ENCODE peak calls at places on chromosomes 5 and 9, in nine cellular contexts. One of them, this sample, is unnamed.

GRCh38 chr9:121895274-121895835 is 197.8 kb downstream of the TTLL11 start:
- DNase-seq in GDM1: no peak
- DNase-seq in activated CD8-positive, alpha-beta memory T cell treated with anti-CD3 and anti-CD28 coated beads, Interleukin-2, amount 50 U/mL, for 4 hours: no peak
- DNase-seq in HFF-Myc: no peak
- DNase-seq in transverse colon: no peak
- DNase-seq in T-helper 2 cell: peak; percentile 10
- DNase-seq in neural crest cell: no peak
- DNase-seq in EH: no peak
- DNase-seq in AML-193: no peak
- DNase-seq in this sample: no peak

GRCh38 chr9:130839237-130840111 is 4.4 kb downstream of the ABL1 start:
- DNase-seq in GDM1: no peak
- DNase-seq in activated CD8-positive, alpha-beta memory T cell treated with anti-CD3 and anti-CD28 coated beads, Interleukin-2, amount 50 U/mL, for 4 hours: no peak
- DNase-seq in HFF-Myc: no peak
- DNase-seq in transverse colon: no peak
- DNase-seq in T-helper 2 cell: no peak
- DNase-seq in neural crest cell: no peak
- DNase-seq in EH: no peak
- DNase-seq in AML-193: peak; percentile 23
- DNase-seq in this sample: no peak

GRCh38 chr9:100473271-100474081 is 527 bp downstream of the TMEFF1 start:
- DNase-seq in GDM1: no peak
- DNase-seq in activated CD8-positive, alpha-beta memory T cell treated with anti-CD3 and anti-CD28 coated beads, Interleukin-2, amount 50 U/mL, for 4 hours: peak; percentile 25
- DNase-seq in HFF-Myc: no peak
- DNase-seq in transverse colon: peak; percentile 11
- DNase-seq in T-helper 2 cell: peak; percentile 49
- DNase-seq in neural crest cell: peak; percentile 38
- DNase-seq in EH: peak; percentile 52
- DNase-seq in AML-193: peak; percentile 37
- DNase-seq in this sample: no peak

GRCh38 chr9:110110154-110110553 is 97.8 kb downstream of the C9orf152 start:
- DNase-seq in GDM1: no peak
- DNase-seq in activated CD8-positive, alpha-beta memory T cell treated with anti-CD3 and anti-CD28 coated beads, Interleukin-2, amount 50 U/mL, for 4 hours: no peak
- DNase-seq in HFF-Myc: no peak
- DNase-seq in transverse colon: no peak
- DNase-seq in T-helper 2 cell: no peak
- DNase-seq in neural crest cell: no peak
- DNase-seq in EH: no peak
- DNase-seq in AML-193: no peak
- DNase-seq in this sample: no peak

GRCh38 chr5:139862313-139862712 is 66.7 kb downstream of the PSD2 start:
- DNase-seq in GDM1: no peak
- DNase-seq in activated CD8-positive, alpha-beta memory T cell treated with anti-CD3 and anti-CD28 coated beads, Interleukin-2, amount 50 U/mL, for 4 hours: no peak
- DNase-seq in HFF-Myc: peak; percentile 27
- DNase-seq in transverse colon: no peak
- DNase-seq in T-helper 2 cell: no peak
- DNase-seq in neural crest cell: no peak
- DNase-seq in EH: peak; percentile 59
- DNase-seq in AML-193: no peak
- DNase-seq in this sample: no peak

GRCh38 chr9:135224921-135225541 is 137.6 kb downstream of the OLFM1 start:
- DNase-seq in GDM1: no peak
- DNase-seq in activated CD8-positive, alpha-beta memory T cell treated with anti-CD3 and anti-CD28 coated beads, Interleukin-2, amount 50 U/mL, for 4 hours: no peak
- DNase-seq in HFF-Myc: no peak
- DNase-seq in transverse colon: no peak
- DNase-seq in T-helper 2 cell: no peak
- DNase-seq in neural crest cell: no peak
- DNase-seq in EH: no peak
- DNase-seq in AML-193: no peak
- DNase-seq in this sample: no peak

GRCh38 chr5:172773481-172774469 is 2.8 kb upstream of the DUSP1 start:
- DNase-seq in GDM1: no peak
- DNase-seq in activated CD8-positive, alpha-beta memory T cell treated with anti-CD3 and anti-CD28 coated beads, Interleukin-2, amount 50 U/mL, for 4 hours: no peak
- DNase-seq in HFF-Myc: no peak
- DNase-seq in transverse colon: no peak
- DNase-seq in T-helper 2 cell: no peak
- DNase-seq in neural crest cell: no peak
- DNase-seq in EH: peak; percentile 66
- DNase-seq in AML-193: no peak
- DNase-seq in this sample: peak; percentile 77

GRCh38 chr9:133144142-133144886 is 19.4 kb downstream of the GBGT1 start:
- DNase-seq in GDM1: peak; percentile 78
- DNase-seq in activated CD8-positive, alpha-beta memory T cell treated with anti-CD3 and anti-CD28 coated beads, Interleukin-2, amount 50 U/mL, for 4 hours: peak; percentile 86
- DNase-seq in HFF-Myc: no peak
- DNase-seq in transverse colon: peak; percentile 95
- DNase-seq in T-helper 2 cell: peak; percentile 95
- DNase-seq in neural crest cell: peak; percentile 76
- DNase-seq in EH: peak; percentile 71
- DNase-seq in AML-193: peak; percentile 69
- DNase-seq in this sample: peak; percentile 13

GRCh38 chr5:108515706-108516105 is 133.8 kb upstream of the FBXL17 start:
- DNase-seq in GDM1: no peak
- DNase-seq in activated CD8-positive, alpha-beta memory T cell treated with anti-CD3 and anti-CD28 coated beads, Interleukin-2, amount 50 U/mL, for 4 hours: no peak
- DNase-seq in HFF-Myc: no peak
- DNase-seq in transverse colon: no peak
- DNase-seq in T-helper 2 cell: no peak
- DNase-seq in neural crest cell: no peak
- DNase-seq in EH: no peak
- DNase-seq in AML-193: no peak
- DNase-seq in this sample: no peak

GRCh38 chr5:24642022-24642421 is 2.8 kb downstream of the CDH10 start:
- DNase-seq in GDM1: no peak
- DNase-seq in activated CD8-positive, alpha-beta memory T cell treated with anti-CD3 and anti-CD28 coated beads, Interleukin-2, amount 50 U/mL, for 4 hours: no peak
- DNase-seq in HFF-Myc: no peak
- DNase-seq in transverse colon: no peak
- DNase-seq in T-helper 2 cell: peak; percentile 3
- DNase-seq in neural crest cell: no peak
- DNase-seq in EH: peak; percentile 8
- DNase-seq in AML-193: peak; percentile 25
- DNase-seq in this sample: no peak

This sample was measured in NCI-H226.